ENCODE peak calls at places on chromosome 14, in four cellular contexts. H is stromal cell of bone marrow, V is NCI-H226, N is adipocyte. Y is an unnamed sample.

GRCh38 chr14:48974994-48975393 is 611.2 kb downstream of the RPS29 start:
- DNase-seq in N (no peak), H (no peak), V (no peak), Y (no peak)

GRCh38 chr14:60981626-60982455 is 796 bp downstream of the SLC38A6 start:
- DNase-seq in H (peak), N (peak), V (peak), Y (peak)

GRCh38 chr14:36217732-36218131 is 41.2 kb upstream of the PTCSC3 start:
- DNase-seq in H (no peak), N (no peak), V (no peak), Y (no peak)

GRCh38 chr14:104678346-104678745 is 11.1 kb upstream of the INF2 start:
- DNase-seq in N (peak), H (no peak), V (no peak), Y (no peak)

GRCh38 chr14:87430810-87431209 is 562.2 kb downstream of the GALC start:
- DNase-seq in V (no peak), N (no peak), H (peak), Y (peak)

GRCh38 chr14:92945959-92946846 is 23.3 kb downstream of the CHGA start:
- DNase-seq in V (peak), N (no peak), H (peak), Y (no peak)

GRCh38 chr14:102588821-102589220 is 3.6 kb upstream of the RCOR1 start:
- DNase-seq in V (peak), H (no peak), N (no peak), Y (no peak)

GRCh38 chr14:60328588-60328987 is 79.6 kb downstream of the PPM1A start:
- DNase-seq in H (no peak), N (no peak), V (no peak), Y (no peak)

GRCh38 chr14:21631084-21631483 is 3.7 kb downstream of the OR10G2 start:
- DNase-seq in N (no peak), V (no peak), H (no peak), Y (no peak)

GRCh38 chr14:35807131-35807961 is 1.7 kb downstream of the RALGAPA1 start:
- DNase-seq in H (no peak), V (no peak), N (peak), Y (no peak)

Y was measured in HS-5.